ENCODE peak calls at places on chromosomes 13 and 19, in seven cellular contexts. T is IMR-90, H is neuronal stem cell, L is H9, Q is mesendoderm, K is H1, F is mesenchymal stem cell. J is an unnamed sample.
A peak's percentile ranks its signal among the peaks of the same experiment; 100 is the strongest.

GRCh38 chr19:41601771-41602170 is 25.1 kb downstream of the CEACAM4 start:
- DNase-seq in T (no peak), H (no peak), L (no peak), Q (no peak), K (no peak), F (no peak), J (no peak)

GRCh38 chr19:22144394-22144793 is 52.4 kb downstream of the ZNF676 start:
- DNase-seq in T (peak; percentile 10), H (peak; percentile 9), L (no peak), Q (peak; percentile 33), K (no peak), F (peak; percentile 18), J (no peak)

GRCh38 chr13:75968103-75968838 is 332.1 kb downstream of the LMO7 start:
- DNase-seq in T (peak; percentile 26), H (no peak), L (no peak), Q (no peak), K (no peak), F (peak; percentile 44), J (peak; percentile 55)

GRCh38 chr13:111555268-111555633 is 234.8 kb downstream of the TEX29 start:
- DNase-seq in T (no peak), H (no peak), L (no peak), Q (no peak), K (no peak), F (no peak), J (no peak)

GRCh38 chr19:53554804-53555203 is 16.9 kb downstream of the ZNF331 start:
- DNase-seq in T (no peak), H (no peak), L (no peak), Q (no peak), K (no peak), F (no peak), J (no peak)

GRCh38 chr19:50311723-50312635 is 17.2 kb downstream of the KCNC3 start:
- DNase-seq in T (no peak), H (no peak), L (peak; percentile 85), Q (peak; percentile 78), K (peak; percentile 67), F (no peak), J (no peak)

GRCh38 chr19:10167459-10167858 is 27.3 kb downstream of the DNMT1 start:
- DNase-seq in T (no peak), H (no peak), L (no peak), Q (no peak), K (no peak), F (no peak), J (no peak)

GRCh38 chr19:29966594-29967249 is 24.7 kb downstream of the URI1 start:
- DNase-seq in T (peak; percentile 34), H (no peak), L (no peak), Q (peak; percentile 14), K (no peak), F (peak; percentile 33), J (no peak)

GRCh38 chr13:66534561-66534960 is 695.6 kb downstream of the PCDH9 start:
- DNase-seq in T (peak; percentile 80), H (no peak), L (no peak), Q (no peak), K (no peak), F (no peak), J (peak; percentile 2)

GRCh38 chr19:48896191-48896720 is 2.3 kb downstream of the TULP2 start:
- DNase-seq in T (no peak), H (peak; percentile 53), L (peak; percentile 94), Q (peak; percentile 75), K (peak; percentile 64), F (no peak), J (no peak)

GRCh38 chr13:74210693-74211393 is 76.6 kb upstream of the KLF12 start:
- DNase-seq in T (peak; percentile 98), H (no peak), L (no peak), Q (no peak), K (no peak), F (peak; percentile 93), J (peak; percentile 58)

GRCh38 chr13:74987124-74987690 is 494.8 kb downstream of the TBC1D4 start:
- DNase-seq in T (no peak), H (no peak), L (no peak), Q (no peak), K (no peak), F (no peak), J (no peak)

DNA sequence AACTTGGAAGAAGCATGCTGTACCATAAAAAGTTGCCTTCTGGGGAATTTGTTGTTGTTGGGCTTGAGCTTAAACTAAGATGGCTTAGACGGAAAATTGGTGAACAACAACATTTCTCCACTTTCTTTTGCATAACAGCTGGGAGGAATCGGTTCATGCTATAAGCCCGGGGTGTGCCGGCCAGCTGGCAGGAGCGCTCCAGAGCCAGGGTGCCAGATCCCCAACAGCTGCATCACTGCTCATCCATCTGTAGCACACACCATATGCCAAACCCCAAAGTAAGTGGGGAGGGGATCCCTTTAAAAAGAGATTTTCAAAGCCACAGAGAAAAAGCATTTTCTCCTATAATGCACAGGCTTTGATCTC is 419.5 kb upstream of the ARGLU1 start:
- DNase-seq in T (no peak), H (no peak), L (no peak), Q (no peak), K (no peak), F (no peak), J (no peak)
- H3K79me1 ChIP-seq in T (no peaks in the 10 kb centered on the region), H (no peaks in the 10 kb centered on the region), L (no peaks in the 10 kb centered on the region), Q (no peaks in the 10 kb centered on the region), K (no peaks in the 10 kb centered on the region), F (no peaks in the 10 kb centered on the region), J (no peaks in the 10 kb centered on the region)

DNA sequence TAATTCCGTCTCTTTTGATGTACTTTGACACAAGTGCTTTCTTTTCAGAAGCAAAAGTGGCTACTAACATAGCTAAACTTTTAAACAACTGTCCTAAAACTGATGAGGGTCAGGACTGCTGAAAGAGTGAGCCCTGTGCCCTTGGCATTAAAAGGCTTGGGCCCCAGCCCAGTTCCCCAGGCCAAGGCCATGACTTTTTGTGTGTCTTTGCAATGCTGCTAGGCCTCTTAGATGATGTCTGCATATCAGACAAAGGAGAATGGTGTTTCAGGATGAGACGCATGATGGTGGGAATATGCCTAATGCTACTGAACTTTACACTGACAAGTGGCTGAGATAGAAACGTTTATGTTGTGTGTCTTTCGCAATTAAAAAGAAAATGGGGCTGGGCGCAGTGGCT is 38.0 kb downstream of the SLC7A9 start:
- DNase-seq in T (no peak), H (no peak), L (no peak), Q (no peak), K (no peak), F (no peak), J (no peak)
- H3K79me1 ChIP-seq in T (no peaks in the 10 kb centered on the region), H (no peaks in the 10 kb centered on the region), L (no peaks in the 10 kb centered on the region), Q (no peaks in the 10 kb centered on the region), K (no peaks in the 10 kb centered on the region), F (no peaks in the 10 kb centered on the region), J (no peaks in the 10 kb centered on the region)

DNA sequence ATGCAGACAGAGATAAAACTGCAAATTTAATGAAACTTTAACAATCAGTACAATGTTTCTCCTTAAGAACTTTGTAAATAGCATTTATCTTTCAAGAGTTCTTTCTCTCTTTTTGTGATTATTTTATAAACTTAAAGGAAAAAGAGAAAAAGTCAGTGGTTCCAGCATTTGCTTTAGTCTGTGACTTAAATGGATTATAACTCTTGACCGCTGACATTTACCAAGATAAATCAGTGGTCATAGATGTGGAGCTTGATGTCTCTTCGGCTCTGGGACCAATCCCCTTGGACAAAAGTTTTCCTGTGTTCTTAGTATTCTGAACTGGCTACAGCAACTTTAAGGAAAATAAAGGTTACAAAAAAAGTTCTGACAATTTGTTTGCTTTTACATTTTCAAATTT is 162.6 kb downstream of the TM9SF2 start:
- DNase-seq in T (no peak), H (no peak), L (no peak), Q (no peak), K (no peak), F (no peak), J (no peak)
- H3K79me1 ChIP-seq in T (no peaks in the 10 kb centered on the region), H (no peaks in the 10 kb centered on the region), L (no peaks in the 10 kb centered on the region), Q (no peaks in the 10 kb centered on the region), K (no peaks in the 10 kb centered on the region), F (peaks cover 3% of the 10 kb centered on the region), J (no peaks in the 10 kb centered on the region)

GRCh38 chr13:26213345-26213744 is 8.8 kb downstream of the RNF6 start:
- DNase-seq in T (no peak), H (no peak), L (no peak), Q (no peak), K (no peak), F (no peak), J (no peak)

GRCh38 chr13:26213982-26214381 is 8.1 kb downstream of the RNF6 start:
- DNase-seq in T (no peak), H (no peak), L (no peak), Q (no peak), K (no peak), F (no peak), J (no peak)

GRCh38 chr13:26202365-26202972 is 19.6 kb downstream of the RNF6 start:
- DNase-seq in T (peak; percentile 64), H (no peak), L (no peak), Q (no peak), K (no peak), F (peak; percentile 52), J (no peak)

DNA sequence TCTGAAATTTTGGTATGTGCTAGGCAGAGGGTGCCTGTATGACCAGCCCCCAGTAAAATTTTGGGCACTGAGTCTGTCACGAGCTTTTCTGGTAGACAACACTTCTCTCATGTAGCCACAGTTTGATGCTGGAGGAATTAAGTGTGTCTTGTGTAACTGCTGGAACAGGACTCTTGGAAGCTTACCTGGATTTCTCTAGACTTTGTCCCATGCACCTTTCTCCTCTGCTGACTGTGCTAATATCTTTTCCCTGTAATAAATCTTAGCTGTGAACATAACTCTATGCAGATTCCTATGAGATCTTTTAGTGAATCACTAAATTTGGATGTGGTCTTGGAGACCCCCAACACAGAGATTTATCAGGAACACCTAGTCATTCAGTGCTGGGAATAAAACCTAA is 13.8 kb downstream of the RNF6 start:
- DNase-seq in T (no peak), H (no peak), L (no peak), Q (no peak), K (no peak), F (no peak), J (no peak)
- H3K79me1 ChIP-seq in T (no peaks in the 10 kb centered on the region), H (no peaks in the 10 kb centered on the region), L (no peaks in the 10 kb centered on the region), Q (no peaks in the 10 kb centered on the region), K (no peaks in the 10 kb centered on the region), F (peaks cover 3% of the 10 kb centered on the region), J (no peaks in the 10 kb centered on the region)

GRCh38 chr13:33096886-33097610 is 80.8 kb downstream of the KL start:
- DNase-seq in T (no peak), H (no peak), L (no peak), Q (no peak), K (no peak), F (no peak), J (no peak)
- H3K79me1 ChIP-seq in T (no peaks in the 10 kb centered on the region), H (no peaks in the 10 kb centered on the region), L (no peaks in the 10 kb centered on the region), Q (no peaks in the 10 kb centered on the region), K (no peaks in the 10 kb centered on the region), F (no peaks in the 10 kb centered on the region), J (no peaks in the 10 kb centered on the region)